ENCODE peak calls at places on chromosomes 6 and 20, in four cellular contexts. One of them, this sample, is unnamed.

GRCh38 chr6:84546427-84546914 is 217.9 kb downstream of the TBX18 start:
- DNase-seq in AG04450: no peak
- DNase-seq in psoas muscle: no peak
- DNase-seq in K562: no peak
- DNase-seq in this sample: no peak

GRCh38 chr20:25076731-25077609 is 5.0 kb downstream of the VSX1 start:
- DNase-seq in AG04450: no peak
- DNase-seq in psoas muscle: no peak
- DNase-seq in K562: no peak
- DNase-seq in this sample: peak; percentile 39

GRCh38 chr6:84103029-84103428 is 69.5 kb downstream of the MRAP2 start:
- DNase-seq in AG04450: no peak
- DNase-seq in psoas muscle: no peak
- DNase-seq in K562: no peak
- DNase-seq in this sample: no peak

GRCh38 chr6:136466789-136467585 is 83.2 kb downstream of the MAP7 start:
- DNase-seq in AG04450: no peak
- DNase-seq in psoas muscle: no peak
- DNase-seq in K562: no peak
- DNase-seq in this sample: no peak

GRCh38 chr6:43097098-43097489 is 21.0 kb downstream of the PTK7 start:
- DNase-seq in AG04450: no peak
- DNase-seq in psoas muscle: no peak
- DNase-seq in K562: no peak
- DNase-seq in this sample: no peak

GRCh38 chr6:70375166-70375565 is 38.1 kb upstream of the FAM135A start:
- DNase-seq in AG04450: no peak
- DNase-seq in psoas muscle: no peak
- DNase-seq in K562: no peak
- DNase-seq in this sample: no peak

GRCh38 chr6:108113557-108114519 is 39.3 kb upstream of the OSTM1 start:
- DNase-seq in AG04450: peak; percentile 8
- DNase-seq in psoas muscle: no peak
- DNase-seq in K562: peak; percentile 67
- DNase-seq in this sample: no peak

GRCh38 chr6:6665505-6665904 is 77.0 kb downstream of the LY86 start:
- DNase-seq in AG04450: no peak
- DNase-seq in psoas muscle: no peak
- DNase-seq in K562: no peak
- DNase-seq in this sample: peak; percentile 97

GRCh38 chr6:63598251-63599036 is 26.2 kb downstream of the LOC128125822 start:
- DNase-seq in AG04450: no peak
- DNase-seq in psoas muscle: peak; percentile 57
- DNase-seq in K562: peak; percentile 80
- DNase-seq in this sample: peak; percentile 83

GRCh38 chr6:113050010-113050893 is 703.1 kb downstream of the RFPL4B start:
- DNase-seq in AG04450: no peak
- DNase-seq in psoas muscle: no peak
- DNase-seq in K562: no peak
- DNase-seq in this sample: no peak

GRCh38 chr6:149212892-149213786 is 104.4 kb upstream of the TAB2 start:
- DNase-seq in AG04450: no peak
- DNase-seq in psoas muscle: no peak
- DNase-seq in K562: no peak
- DNase-seq in this sample: no peak

GRCh38 chr6:98971303-98971702 is 23.6 kb upstream of the FBXL4 start:
- DNase-seq in AG04450: no peak
- DNase-seq in psoas muscle: no peak
- DNase-seq in K562: no peak
- DNase-seq in this sample: no peak

GRCh38 chr6:53327017-53327395 is 21.7 kb downstream of the ELOVL5 start:
- DNase-seq in AG04450: no peak
- DNase-seq in psoas muscle: no peak
- DNase-seq in K562: no peak
- DNase-seq in this sample: no peak

GRCh38 chr20:22679197-22679596 is 94.8 kb upstream of the FOXA2 start:
- DNase-seq in AG04450: no peak
- DNase-seq in psoas muscle: no peak
- DNase-seq in K562: no peak
- DNase-seq in this sample: no peak

GRCh38 chr6:141484726-141485125 is 648.0 kb upstream of the GJE1 start:
- DNase-seq in AG04450: no peak
- DNase-seq in psoas muscle: no peak
- DNase-seq in K562: no peak
- DNase-seq in this sample: no peak

GRCh38 chr6:90412538-90413369 is 116.1 kb upstream of the BACH2 start:
- DNase-seq in AG04450: no peak
- DNase-seq in psoas muscle: no peak
- DNase-seq in K562: no peak
- DNase-seq in this sample: no peak

GRCh38 chr6:67683960-67684359 is 951.1 kb upstream of the ADGRB3 start:
- DNase-seq in AG04450: no peak
- DNase-seq in psoas muscle: no peak
- DNase-seq in K562: no peak
- DNase-seq in this sample: no peak

GRCh38 chr6:73395875-73396274 is 1.2 kb downstream of the DDX43 start:
- DNase-seq in AG04450: no peak
- DNase-seq in psoas muscle: no peak
- DNase-seq in K562: no peak
- DNase-seq in this sample: no peak

GRCh38 chr6:138805431-138805830 is 9.5 kb downstream of the ECT2L start:
- DNase-seq in AG04450: peak; percentile 60
- DNase-seq in psoas muscle: peak; percentile 34
- DNase-seq in K562: no peak
- DNase-seq in this sample: no peak

GRCh38 chr6:131065824-131066171 is 2.8 kb upstream of the EPB41L2 start:
- DNase-seq in AG04450: no peak
- DNase-seq in psoas muscle: no peak
- DNase-seq in K562: no peak
- DNase-seq in this sample: no peak

GRCh38 chr6:15207923-15208322 is 37.9 kb upstream of the JARID2 start:
- DNase-seq in AG04450: no peak
- DNase-seq in psoas muscle: no peak
- DNase-seq in K562: no peak
- DNase-seq in this sample: no peak

GRCh38 chr20:62282103-62282502 is 20.7 kb upstream of the ADRM1 start:
- DNase-seq in AG04450: no peak
- DNase-seq in psoas muscle: no peak
- DNase-seq in K562: no peak
- DNase-seq in this sample: no peak
- H3K27me3 ChIP-seq in AG04450: no peaks in the 10 kb centered on the region
- H3K27me3 ChIP-seq in psoas muscle: no peaks in the 10 kb centered on the region
- H3K27me3 ChIP-seq in K562: no peaks in the 10 kb centered on the region
- H3K27me3 ChIP-seq in this sample: no peaks in the 10 kb centered on the region

GRCh38 chr6:3213334-3213695 is 14.1 kb downstream of the TUBB2B start:
- DNase-seq in AG04450: no peak
- DNase-seq in psoas muscle: no peak
- DNase-seq in K562: no peak
- DNase-seq in this sample: no peak
- H3K27ac ChIP-seq in AG04450: no peak overlapping the region
- H3K27ac ChIP-seq in psoas muscle: no peak overlapping the region
- H3K27ac ChIP-seq in K562: no peak overlapping the region
- H3K27ac ChIP-seq in this sample: no peak overlapping the region

DNA sequence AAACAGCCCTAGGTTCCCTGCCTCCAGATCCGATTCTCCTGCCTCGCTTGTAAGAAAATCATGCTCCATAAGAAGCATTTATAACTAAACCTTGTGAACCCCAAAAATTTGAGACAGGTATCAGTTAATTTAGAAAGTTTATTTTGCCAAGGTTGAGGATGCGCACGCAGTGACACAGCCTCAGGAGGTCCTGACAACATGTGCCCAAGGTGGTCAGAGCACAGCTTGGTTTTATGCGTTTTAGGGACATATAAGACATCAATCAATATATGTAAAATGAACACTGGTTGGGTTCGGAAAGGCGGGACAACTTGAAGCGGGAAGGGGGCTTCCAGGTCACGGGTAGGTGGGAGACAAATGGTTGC is 2.1 kb downstream of the ACOT13 start:
- DNase-seq in AG04450: no peak
- DNase-seq in psoas muscle: no peak
- DNase-seq in K562: no peak
- DNase-seq in this sample: no peak
- H3K9me3 ChIP-seq in AG04450: peaks cover 11% of the 10 kb centered on the region
- H3K9me3 ChIP-seq in psoas muscle: no peaks in the 10 kb centered on the region
- H3K9me3 ChIP-seq in K562: peaks cover 3% of the 10 kb centered on the region
- H3K9me3 ChIP-seq in this sample: peaks cover 17% of the 10 kb centered on the region

GRCh38 chr6:168441434-168442391 is 729 bp downstream of the SMOC2 start:
- DNase-seq in AG04450: no peak
- DNase-seq in psoas muscle: no peak
- DNase-seq in K562: no peak
- DNase-seq in this sample: no peak
- H3K27me3 ChIP-seq in AG04450: peaks cover 2% of the 10 kb centered on the region
- H3K27me3 ChIP-seq in psoas muscle: peaks cover 4% of the 10 kb centered on the region
- H3K27me3 ChIP-seq in K562: peaks cover 10% of the 10 kb centered on the region
- H3K27me3 ChIP-seq in this sample: no peaks in the 10 kb centered on the region

GRCh38 chr6:92617726-92618125 is 801.6 kb downstream of the EPHA7 start:
- DNase-seq in AG04450: no peak
- DNase-seq in psoas muscle: no peak
- DNase-seq in K562: no peak
- DNase-seq in this sample: no peak
- H3K27ac ChIP-seq in AG04450: no peak overlapping the region
- H3K27ac ChIP-seq in psoas muscle: no peak overlapping the region
- H3K27ac ChIP-seq in K562: no peak overlapping the region
- H3K27ac ChIP-seq in this sample: no peak overlapping the region

This sample was measured in WERI-Rb-1.